ENCODE peak calls at places on chromosome 3, in six cellular contexts. O is progenitor cell of endocrine pancreas, U is endothelial cell, Z is MM.1S, C is GM12865, P is ascending aorta. Y is an unnamed sample.

GRCh38 chr3:126125341-126125740 is 41.4 kb upstream of the SLC41A3 start:
- DNase-seq in O (no peak), U (no peak), Z (no peak), C (no peak), P (no peak), Y (no peak)

GRCh38 chr3:66565301-66565700 is 64.5 kb upstream of the LRIG1 start:
- DNase-seq in O (no peak), U (no peak), Z (no peak), C (no peak), P (no peak), Y (no peak)

GRCh38 chr3:124791142-124791541 is 60.9 kb downstream of the UMPS start:
- DNase-seq in O (no peak), U (no peak), Z (peak; percentile 28), C (no peak), P (no peak), Y (no peak)

GRCh38 chr3:117557469-117557868 is 847.9 kb downstream of the TUSC7 start:
- DNase-seq in O (no peak), U (no peak), Z (no peak), C (no peak), P (no peak), Y (no peak)

GRCh38 chr3:139434764-139435291 is 41.5 kb downstream of the RBP2 start:
- DNase-seq in O (no peak), U (no peak), Z (no peak), C (no peak), P (no peak), Y (no peak)

GRCh38 chr3:109396811-109397210 is 59.5 kb upstream of the DPPA4 start:
- DNase-seq in O (no peak), U (no peak), Z (no peak), C (no peak), P (no peak), Y (no peak)

GRCh38 chr3:127714151-127714571 is 41.4 kb downstream of the ABTB1 start:
- DNase-seq in O (no peak), U (no peak), Z (no peak), C (no peak), P (no peak), Y (no peak)

GRCh38 chr3:42476225-42477160 is 25.9 kb upstream of the VIPR1 start:
- DNase-seq in O (no peak), U (no peak), Z (no peak), C (no peak), P (no peak), Y (no peak)

GRCh38 chr3:112446343-112446742 is 52.9 kb downstream of the BTLA start:
- DNase-seq in O (no peak), U (no peak), Z (no peak), C (no peak), P (no peak), Y (no peak)

GRCh38 chr3:197547206-197547605 is 8.6 kb downstream of the BDH1 start:
- DNase-seq in O (no peak), U (no peak), Z (no peak), C (no peak), P (no peak), Y (no peak)

GRCh38 chr3:104696470-104696869 is 670.2 kb upstream of the ALCAM start:
- DNase-seq in O (no peak), U (no peak), Z (no peak), C (no peak), P (no peak), Y (no peak)

GRCh38 chr3:86388848-86389247 is 602.1 kb downstream of the VGLL3 start:
- DNase-seq in O (no peak), U (no peak), Z (no peak), C (no peak), P (no peak), Y (no peak)

DNA sequence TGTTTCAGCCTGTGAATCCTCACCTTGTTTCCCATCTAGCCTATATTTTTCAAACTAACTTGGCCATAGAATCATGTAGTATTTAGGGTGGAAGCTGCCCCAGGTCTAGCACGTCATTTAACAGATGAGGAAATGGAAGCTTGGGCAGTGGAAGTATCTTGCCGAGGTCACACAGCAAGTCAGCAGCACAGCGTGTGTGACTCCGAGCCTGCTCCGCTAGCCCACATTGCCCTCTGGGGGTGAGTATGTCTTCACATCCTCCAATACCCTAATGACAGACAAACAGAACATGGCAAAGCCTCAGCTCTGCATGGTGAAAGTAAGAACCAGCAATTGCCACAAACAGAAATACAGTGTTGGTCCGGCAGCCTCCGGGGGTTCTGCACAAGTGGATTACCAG is 2.2 kb upstream of the CCR5 start:
- DNase-seq in O (no peak), U (peak; percentile 49), Z (peak; percentile 96), C (peak; percentile 89), P (peak; percentile 81), Y (peak; percentile 41)
- TF ChIP-seq CTCF in O (peak; percentile 17), U (no peak), Z (peak; percentile 86), C (peak; percentile 61), P (no peak), Y (peak; percentile 61)

GRCh38 chr3:23662079-23662617 is 143.6 kb upstream of the UBE2E1 start:
- DNase-seq in O (no peak), U (no peak), Z (no peak), C (peak; percentile 30), P (no peak), Y (no peak)
- TF ChIP-seq CTCF in O (no peak), U (no peak), Z (no peak), C (no peak), P (no peak), Y (no peak)

GRCh38 chr3:146845361-146845760 is 240.2 kb upstream of the PLSCR5 start:
- DNase-seq in O (no peak), U (no peak), Z (no peak), C (no peak), P (no peak), Y (no peak)
- TF ChIP-seq CTCF in O (no peak), U (no peak), Z (no peak), C (no peak), P (no peak), Y (no peak)

DNA sequence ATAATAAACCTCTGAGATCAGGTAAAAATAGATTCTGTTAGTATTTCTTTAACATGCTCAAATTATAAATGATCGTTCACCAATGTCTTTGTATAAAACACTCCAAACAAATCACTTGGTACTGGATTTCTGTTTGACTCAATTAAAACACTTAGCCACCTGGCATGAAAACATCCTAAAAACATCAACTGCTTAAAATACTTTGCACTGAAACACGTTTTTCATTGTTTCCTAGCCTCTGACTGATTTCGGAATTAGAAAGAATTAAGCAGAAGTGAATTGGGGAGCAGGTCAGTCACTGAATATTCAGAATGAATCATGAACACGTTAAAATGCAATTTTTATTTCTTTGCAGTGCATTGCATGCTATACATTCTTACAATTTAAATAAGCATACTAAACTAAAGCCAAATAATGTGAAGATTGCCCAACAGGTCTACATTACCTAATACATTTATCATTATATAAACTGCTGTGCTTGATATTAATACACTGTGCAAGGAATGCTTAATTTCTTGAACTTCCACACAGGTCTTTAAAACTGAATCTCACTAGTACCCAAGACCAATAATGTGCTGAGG is 1.6 kb downstream of the THRB start:
- DNase-seq in O (no peak), U (no peak), Z (no peak), C (no peak), P (no peak), Y (no peak)
- TF ChIP-seq CTCF in O (no peak), U (no peak), Z (no peak), C (no peak), P (no peak), Y (no peak)

DNA sequence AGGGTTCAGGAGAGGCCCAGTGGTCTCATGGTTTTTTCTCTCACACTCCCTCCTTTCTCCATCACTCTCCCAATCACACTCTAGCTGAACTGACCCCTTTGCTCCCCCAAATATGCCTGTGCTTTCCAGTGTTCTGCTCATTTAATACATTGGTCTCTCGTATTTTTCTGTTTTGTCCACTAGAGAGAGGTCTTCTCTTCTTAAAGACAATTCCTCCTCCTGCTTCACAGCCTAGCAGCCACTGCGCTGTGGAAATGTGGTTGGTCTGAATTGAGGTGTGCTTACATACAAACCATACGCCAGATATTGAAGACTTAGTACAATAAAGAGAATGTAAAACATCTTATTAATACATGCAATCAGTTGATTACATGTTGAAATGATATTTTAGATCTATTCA is 60.6 kb upstream of the XCR1 start:
- DNase-seq in O (no peak), U (no peak), Z (peak; percentile 80), C (peak; percentile 37), P (no peak), Y (peak; percentile 13)
- TF ChIP-seq CTCF in O (no peak), U (no peak), Z (peak; percentile 50), C (peak; percentile 6), P (no peak), Y (peak; percentile 32)

GRCh38 chr3:110413807-110414748 is 657.5 kb upstream of the NECTIN3 start:
- DNase-seq in O (no peak), U (no peak), Z (no peak), C (no peak), P (peak; percentile 63), Y (no peak)
- TF ChIP-seq CTCF in O (no peak), U (no peak), Z (no peak), C (no peak), P (no peak), Y (no peak)